ENCODE peak calls at places on chromosomes 11 and 22, in ten cellular contexts. H is cardiac muscle cell, F is kidney epithelial cell, R is astrocyte of the cerebellum, J is body of pancreas, N is suprapubic skin, T is mesendoderm, P is colonic mucosa, O is trophoblast cell, L is brain microvascular endothelial cell. M is an unnamed sample.

GRCh38 chr11:83035070-83035854 is 36.4 kb downstream of the RAB30 start:
- DNase-seq in N (no peak), H (no peak), O (no peak), L (peak), R (no peak), F (no peak), T (no peak), P (no peak), J (no peak), M (no peak)

GRCh38 chr11:8959546-8960166 is 4.6 kb downstream of the TMEM9B start:
- DNase-seq in F (peak), P (peak), L (peak), N (no peak), J (peak), T (peak), R (peak), H (peak), O (peak), M (no peak)

GRCh38 chr11:69906453-69906907 is 87.3 kb upstream of the FGF3 start:
- DNase-seq in H (no peak), O (peak), J (no peak), F (no peak), P (no peak), T (no peak), L (no peak), N (no peak), R (no peak), M (no peak)

GRCh38 chr11:56396047-56396446 is 16.4 kb upstream of the OR5AL1 start:
- DNase-seq in H (no peak), N (no peak), J (no peak), O (no peak), P (no peak), L (no peak), R (no peak), F (no peak), T (peak), M (no peak)

GRCh38 chr11:35083181-35084061 is 55.5 kb upstream of the CD44 start:
- DNase-seq in F (no peak), O (peak), J (peak), P (peak), H (no peak), T (peak), L (peak), N (peak), R (peak), M (no peak)

GRCh38 chr11:68355471-68355870 is 43.1 kb downstream of the LRP5 start:
- DNase-seq in T (no peak), R (no peak), L (no peak), O (no peak), N (no peak), H (no peak), P (no peak), J (no peak), F (no peak), M (no peak)

GRCh38 chr22:49326558-49326957 is 501.1 kb downstream of the BRD1 start:
- DNase-seq in O (no peak), T (no peak), P (no peak), R (no peak), H (no peak), J (no peak), F (no peak), L (no peak), N (no peak), M (peak)

GRCh38 chr11:69637956-69638871 is 2.7 kb upstream of the CCND1 start:
- DNase-seq in P (peak), J (peak), R (no peak), F (no peak), L (peak), N (no peak), O (peak), H (peak), T (peak), M (no peak)

GRCh38 chr11:2150206-2150847 is 10.7 kb downstream of the INS start:
- DNase-seq in L (no peak), J (no peak), P (no peak), O (no peak), H (peak), R (peak), F (no peak), T (peak), N (no peak), M (no peak)

GRCh38 chr11:21514298-21514697 is 678.6 kb upstream of the ANO5 start:
- DNase-seq in H (peak), T (peak), J (peak), N (no peak), R (no peak), P (no peak), F (no peak), O (no peak), L (no peak), M (no peak)

DNA sequence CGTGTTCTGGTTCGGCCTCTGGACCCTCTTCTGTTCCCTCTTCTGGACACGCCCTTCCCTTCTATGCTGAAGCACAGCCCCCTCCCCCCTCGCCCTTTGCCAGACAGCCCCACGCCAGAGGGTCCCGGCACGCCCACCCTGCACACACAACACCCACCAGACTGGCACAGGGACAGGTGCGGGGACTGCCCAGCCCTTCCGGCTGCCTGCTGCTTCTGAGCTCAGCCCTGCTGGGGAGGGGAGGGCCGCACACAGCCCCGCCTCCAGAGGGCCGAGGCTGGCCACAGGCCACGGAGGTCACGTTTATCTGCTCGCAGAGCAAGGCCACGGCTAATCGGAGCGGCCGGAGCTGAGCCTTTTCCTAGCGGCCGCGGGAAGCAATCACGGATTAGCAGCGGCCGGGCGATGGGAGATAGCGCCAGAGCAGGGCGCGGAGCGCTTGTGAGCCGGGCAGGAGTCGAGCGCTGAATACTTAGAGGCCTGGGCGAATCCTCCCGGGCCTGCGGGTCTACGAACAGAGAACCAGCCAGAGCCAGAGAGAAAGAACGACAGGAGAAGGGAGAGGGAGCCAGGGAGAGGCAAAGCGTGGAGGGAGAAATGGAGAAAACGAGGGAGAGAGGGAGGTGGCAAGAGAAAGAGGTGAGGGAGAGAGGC is 21.5 kb downstream of the OTUB1 start:
- DNase-seq in N (no peak), P (peak), H (peak), O (peak), R (no peak), J (peak), F (no peak), L (no peak), T (peak), M (no peak)
- H3K4me3 ChIP-seq in N (peak), P (peak), H (no peak), O (no peak), R (peak), J (no peak), F (no peak), L (no peak), T (no peak), M (peak)

GRCh38 chr11:1083621-1084551 is 9.2 kb downstream of the MUC2 start:
- DNase-seq in F (no peak), N (peak), P (no peak), O (no peak), J (no peak), L (no peak), R (no peak), T (no peak), H (no peak), M (no peak)
- H3K4me3 ChIP-seq in F (no peak), N (no peak), P (no peak), O (no peak), J (no peak), L (no peak), R (no peak), T (no peak), H (no peak), M (no peak)

GRCh38 chr11:102431404-102431803 is 21.2 kb downstream of the TMEM123 start:
- DNase-seq in T (no peak), O (no peak), L (no peak), P (no peak), N (no peak), H (no peak), R (no peak), J (no peak), F (no peak), M (no peak)

GRCh38 chr11:102428696-102429095 is 23.9 kb downstream of the TMEM123 start:
- DNase-seq in R (no peak), L (no peak), N (no peak), J (no peak), H (no peak), F (no peak), T (no peak), P (no peak), O (no peak), M (no peak)

GRCh38 chr11:102429691-102430090 is 22.9 kb downstream of the TMEM123 start:
- DNase-seq in N (no peak), F (no peak), L (no peak), O (no peak), T (no peak), P (no peak), J (no peak), H (no peak), R (no peak), M (no peak)

GRCh38 chr11:102427068-102427467 is 25.5 kb downstream of the TMEM123 start:
- DNase-seq in P (no peak), H (no peak), R (no peak), F (no peak), T (no peak), O (no peak), L (no peak), N (no peak), J (no peak), M (no peak)

DNA sequence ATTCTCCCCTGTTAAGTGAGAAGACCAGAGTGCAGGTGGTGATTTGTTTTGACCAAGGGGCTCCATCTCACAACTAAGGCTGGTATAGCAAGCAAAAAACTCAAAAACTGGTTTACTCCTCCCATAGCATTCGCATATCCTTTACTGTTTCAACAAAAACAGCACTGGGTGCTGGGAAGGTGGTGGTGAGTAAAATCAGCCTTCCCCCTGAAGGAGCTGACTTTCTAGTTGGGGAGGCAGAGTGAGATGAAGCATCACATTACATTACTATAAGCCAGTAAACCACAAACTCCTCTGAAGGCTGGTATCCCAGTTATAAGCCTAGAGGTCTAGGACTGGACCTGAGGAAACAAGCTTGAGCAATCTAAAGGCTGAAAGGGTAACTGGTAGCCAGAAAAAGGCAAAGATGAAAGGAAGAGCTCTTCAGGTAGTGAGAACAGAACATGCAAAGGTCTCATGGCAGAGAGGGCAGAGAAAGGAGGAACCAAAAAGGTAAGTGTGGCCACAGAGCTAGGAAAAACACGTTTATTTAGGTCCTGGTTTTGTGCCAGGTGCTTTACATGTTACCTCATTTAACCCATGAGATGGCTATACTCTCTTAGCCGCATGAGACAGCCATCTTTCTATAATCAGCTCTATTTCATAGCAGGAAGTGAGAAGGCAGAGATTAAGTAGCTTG is 22.3 kb downstream of the TMEM123 start:
- DNase-seq in J (no peak), N (no peak), O (no peak), L (peak), H (no peak), R (no peak), F (no peak), P (no peak), T (no peak), M (no peak)
- H3K4me3 ChIP-seq in J (no peak), N (no peak), O (no peak), L (no peak), H (no peak), R (no peak), F (no peak), P (no peak), T (no peak), M (no peak)

DNA sequence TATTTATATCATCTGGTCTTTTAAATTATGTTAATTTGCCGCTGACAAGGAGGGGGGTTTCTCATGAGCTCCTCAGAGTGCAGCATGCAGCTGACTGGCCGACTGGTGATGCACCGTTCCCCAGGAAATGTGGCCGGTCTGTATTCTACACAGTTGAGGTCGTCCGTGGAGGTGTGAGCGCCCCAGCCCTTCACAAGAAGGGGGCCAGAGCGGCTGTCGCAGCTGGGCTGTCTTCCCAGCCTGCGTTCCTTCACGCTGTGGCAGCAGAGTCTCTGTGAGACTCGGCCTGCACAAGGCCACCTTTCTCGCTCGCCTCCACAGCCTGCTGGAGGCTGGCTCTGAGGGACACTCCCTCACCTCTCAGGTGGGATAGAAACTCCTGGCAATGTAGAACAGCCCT is 43.2 kb downstream of the AP2A2 start:
- DNase-seq in J (no peak), O (no peak), F (no peak), T (no peak), P (no peak), L (no peak), R (no peak), H (no peak), N (no peak), M (no peak)
- H3K4me3 ChIP-seq in J (no peak), O (no peak), F (no peak), T (no peak), P (no peak), L (no peak), R (no peak), H (no peak), N (no peak), M (no peak)

GRCh38 chr11:118658372-118659313 is 20.8 kb downstream of the TREH start:
- DNase-seq in F (no peak), O (no peak), N (no peak), H (no peak), P (no peak), T (peak), J (no peak), R (no peak), L (no peak), M (no peak)
- H3K4me3 ChIP-seq in F (no peak), O (no peak), N (no peak), H (no peak), P (no peak), T (no peak), J (no peak), R (no peak), L (no peak), M (no peak)

GRCh38 chr11:115505165-115505564 is 950 bp upstream of the CADM1 start:
- DNase-seq in O (no peak), H (peak), L (no peak), N (no peak), R (no peak), T (peak), P (no peak), J (peak), F (no peak), M (no peak)
- H3K4me3 ChIP-seq in O (no peak), H (peak), L (no peak), N (peak), R (peak), T (no peak), P (peak), J (no peak), F (peak), M (peak)

GRCh38 chr11:130865772-130866114 is 50.5 kb downstream of the SNX19 start:
- DNase-seq in P (no peak), F (no peak), N (no peak), L (no peak), T (no peak), O (peak), H (peak), R (no peak), J (no peak), M (no peak)

GRCh38 chr11:130865091-130865771 is 51.0 kb downstream of the SNX19 start:
- DNase-seq in H (peak), P (no peak), J (no peak), L (no peak), N (no peak), R (no peak), T (peak), O (peak), F (no peak), M (no peak)

GRCh38 chr11:130859896-130860295 is 56.4 kb downstream of the SNX19 start:
- DNase-seq in H (no peak), O (no peak), P (no peak), N (no peak), R (no peak), F (no peak), L (no peak), T (no peak), J (no peak), M (no peak)

GRCh38 chr11:130861283-130861682 is 55.0 kb downstream of the SNX19 start:
- DNase-seq in F (no peak), T (no peak), N (no peak), P (no peak), J (no peak), O (no peak), R (no peak), L (no peak), H (no peak), M (no peak)

GRCh38 chr11:130861902-130862552 is 54.3 kb downstream of the SNX19 start:
- DNase-seq in N (peak), H (peak), T (peak), O (peak), P (peak), J (peak), R (peak), F (peak), L (peak), M (peak)
- H3K4me3 ChIP-seq in N (no peak), H (no peak), T (no peak), O (no peak), P (no peak), J (no peak), R (no peak), F (no peak), L (peak), M (no peak)

GRCh38 chr11:118908931-118909618 is 16.7 kb downstream of the BCL9L start:
- DNase-seq in R (peak), T (peak), F (no peak), L (peak), J (peak), H (peak), N (peak), O (no peak), P (peak), M (no peak)

GRCh38 chr11:118911113-118911879 is 14.4 kb downstream of the BCL9L start:
- DNase-seq in P (peak), F (no peak), R (no peak), T (peak), L (no peak), N (peak), O (peak), H (no peak), J (no peak), M (no peak)

GRCh38 chr11:118908264-118908663 is 17.5 kb downstream of the BCL9L start:
- DNase-seq in J (no peak), F (no peak), O (no peak), T (no peak), H (no peak), L (no peak), R (no peak), P (no peak), N (no peak), M (no peak)

GRCh38 chr11:118910309-118911112 is 15.2 kb downstream of the BCL9L start:
- DNase-seq in H (peak), L (peak), P (no peak), O (peak), R (peak), J (peak), T (peak), N (peak), F (no peak), M (no peak)

DNA sequence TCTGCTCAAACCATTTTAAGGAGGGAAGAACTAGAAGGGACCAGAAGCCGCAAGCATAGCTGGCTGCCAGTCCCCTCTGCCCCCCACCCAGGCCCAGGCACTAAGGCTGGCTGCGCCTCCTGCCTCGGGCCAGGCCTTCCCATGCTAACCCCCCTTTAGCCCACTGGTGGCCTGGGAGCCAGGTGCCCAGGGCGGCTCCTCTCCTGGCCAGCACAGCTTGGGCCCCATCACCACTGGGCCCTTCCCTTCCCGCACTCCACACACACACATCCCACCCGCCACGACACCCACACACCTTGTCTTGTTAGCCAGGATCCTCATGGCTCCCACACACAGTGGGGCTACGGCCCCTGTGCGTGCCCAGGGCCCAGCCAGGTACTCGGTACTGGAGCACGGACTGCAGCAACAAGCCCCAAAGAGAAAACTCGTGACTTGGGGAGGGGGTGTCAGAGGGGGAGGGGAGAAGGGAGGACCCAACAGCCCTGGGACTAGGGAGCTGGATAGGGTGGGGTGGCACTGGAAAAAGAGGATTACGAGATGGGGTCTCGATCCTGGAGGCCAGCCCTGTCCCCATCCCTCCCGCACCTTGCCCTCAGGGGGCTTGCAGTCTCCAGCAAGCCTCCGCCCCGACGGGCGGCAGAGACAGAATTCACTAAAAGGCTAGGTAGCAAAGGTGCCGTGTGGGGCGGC is 16.0 kb downstream of the BCL9L start:
- DNase-seq in N (no peak), F (no peak), H (no peak), L (no peak), P (no peak), R (no peak), T (peak), O (no peak), J (no peak), M (no peak)
- H3K4me3 ChIP-seq in N (peak), F (peak), H (peak), L (peak), P (peak), R (peak), T (no peak), O (peak), J (no peak), M (peak)